ENCODE peak calls at places on chromosomes 11 and 22, in five cellular contexts. P is activated CD4-positive, alpha-beta T cell treated with anti-CD3 and anti-CD28 coated beads, Interleukin-2, amount 50 U/mL, for 48 hours; X is amniotic stem cell; Y is kidney tubule cell; W is choroid plexus epithelial cell. V is an unnamed sample.
A peak's percentile ranks its signal among the peaks of the same experiment; 100 is the strongest.

GRCh38 chr11:58629857-58630256 is 7.4 kb downstream of the CNTF start:
- DNase-seq in Y (peak; percentile 44), X (peak; percentile 24), W (peak; percentile 86), P (peak; percentile 13), V (no peak)

GRCh38 chr11:67468056-67468455 is 995 bp downstream of the TMEM134 start:
- DNase-seq in X (no peak), P (peak; percentile 62), Y (peak; percentile 72), W (no peak), V (no peak)

GRCh38 chr11:32829157-32829679 is 509 bp upstream of the PRRG4 start:
- DNase-seq in X (no peak), W (peak; percentile 13), Y (peak; percentile 50), P (no peak), V (no peak)

GRCh38 chr11:67389477-67389876 is 2.3 kb upstream of the RAD9A start:
- DNase-seq in W (no peak), Y (peak; percentile 56), P (peak; percentile 76), X (no peak), V (no peak)

GRCh38 chr11:47087801-47088200 is 88.9 kb downstream of the ARFGAP2 start:
- DNase-seq in X (no peak), W (peak; percentile 21), P (no peak), Y (no peak), V (no peak)

GRCh38 chr11:128310005-128310404 is 277.4 kb downstream of the ETS1 start:
- DNase-seq in W (no peak), P (no peak), X (no peak), Y (no peak), V (no peak)

GRCh38 chr22:22060200-22061084 is 77.9 kb upstream of the TOP3B start:
- DNase-seq in X (no peak), Y (peak; percentile 60), W (peak; percentile 53), P (peak; percentile 78), V (peak; percentile 62)

GRCh38 chr11:96050435-96051182 is 126.7 kb upstream of the MTMR2 start:
- DNase-seq in X (no peak), W (peak; percentile 97), P (no peak), Y (peak; percentile 42), V (no peak)

GRCh38 chr11:116928102-116928777 is 90.8 kb upstream of the APOA1 start:
- DNase-seq in X (no peak), W (peak; percentile 25), P (no peak), Y (peak; percentile 15), V (no peak)

GRCh38 chr11:115699733-115700132 is 195.5 kb upstream of the CADM1 start:
- DNase-seq in X (no peak), P (no peak), W (peak; percentile 5), Y (peak; percentile 58), V (no peak)

GRCh38 chr11:70666336-70666735 is 268.0 kb downstream of the CTTN start:
- DNase-seq in Y (no peak), P (no peak), W (no peak), X (no peak), V (no peak)

GRCh38 chr11:62217191-62217748 is 8.8 kb downstream of the SCGB2A1 start:
- DNase-seq in W (peak; percentile 43), X (no peak), Y (peak; percentile 36), P (no peak), V (no peak)

GRCh38 chr22:33020721-33021120 is 37.5 kb downstream of the SYN3 start:
- DNase-seq in X (no peak), Y (no peak), W (no peak), P (no peak), V (no peak)

GRCh38 chr11:104826772-104827171 is 71.5 kb downstream of the CASP12 start:
- DNase-seq in W (no peak), P (no peak), Y (no peak), X (no peak), V (no peak)

GRCh38 chr22:32985899-32986772 is 72.0 kb downstream of the SYN3 start:
- DNase-seq in Y (peak; percentile 83), X (peak; percentile 67), W (peak; percentile 92), P (peak; percentile 55), V (peak; percentile 51)

GRCh38 chr11:92735039-92735438 is 234.4 kb upstream of the MTNR1B start:
- DNase-seq in Y (peak; percentile 17), X (no peak), W (peak; percentile 5), P (no peak), V (no peak)

GRCh38 chr22:24601217-24602104 is 1.5 kb upstream of the GGT1 start:
- DNase-seq in Y (peak; percentile 80), W (no peak), P (no peak), X (no peak), V (no peak)

GRCh38 chr22:36924151-36924698 is 10.8 kb downstream of the CSF2RB start:
- DNase-seq in W (no peak), P (no peak), X (no peak), Y (no peak), V (no peak)

GRCh38 chr11:75024764-75025211 is 36.1 kb downstream of the NEU3 start:
- DNase-seq in P (no peak), X (no peak), W (no peak), Y (no peak), V (no peak)

GRCh38 chr22:36726007-36726380 is 22.4 kb upstream of the CACNG2 start:
- DNase-seq in Y (peak; percentile 13), P (no peak), W (no peak), X (no peak), V (peak; percentile 31)

GRCh38 chr11:43575931-43576833 is 104.4 kb upstream of the HSD17B12 start:
- DNase-seq in W (no peak), P (no peak), X (no peak), Y (no peak), V (no peak)

GRCh38 chr11:116707250-116707649 is 65.5 kb downstream of the BUD13 start:
- DNase-seq in X (no peak), P (no peak), W (no peak), Y (peak; percentile 10), V (no peak)

GRCh38 chr11:126039485-126040271 is 23.0 kb downstream of the CDON start:
- DNase-seq in P (no peak), W (no peak), Y (peak; percentile 3), X (no peak), V (no peak)